ENCODE peak calls at places on chromosomes 4 and X, in six cellular contexts. X is SK-N-SH, B is hepatocyte, O is MM.1S, V is GM23338, D is HCT116. C is an unnamed sample.

GRCh38 chr4:26356067-26356466 is 35.3 kb downstream of the RBPJ start:
- DNase-seq in X (no peak), B (no peak), O (no peak), V (peak), D (no peak), C (no peak)

GRCh38 chr4:26032572-26033320 is 118.7 kb downstream of the SMIM20 start:
- DNase-seq in X (no peak), B (no peak), O (no peak), V (no peak), D (no peak), C (no peak)

GRCh38 chrX:154117566-154117965 is 20.0 kb upstream of the MECP2 start:
- DNase-seq in X (no peak), B (no peak), O (no peak), V (no peak), D (no peak), C (no peak)

GRCh38 chrX:140157611-140158010 is 192.3 kb upstream of the CXorf66 start:
- DNase-seq in X (no peak), B (no peak), O (no peak), V (peak), D (no peak), C (peak)

GRCh38 chrX:14026121-14026520 is 3.6 kb downstream of the GEMIN8 start:
- DNase-seq in X (no peak), B (no peak), O (no peak), V (peak), D (no peak), C (peak)

GRCh38 chr4:182197611-182198010 is 45.6 kb upstream of the TENM3 start:
- DNase-seq in X (no peak), B (no peak), O (no peak), V (no peak), D (no peak), C (no peak)

GRCh38 chr4:3227878-3228675 is 20.9 kb upstream of the MSANTD1 start:
- DNase-seq in X (no peak), B (no peak), O (no peak), V (no peak), D (no peak), C (no peak)

GRCh38 chrX:72079607-72080006 is 52.1 kb downstream of the RTL5 start:
- DNase-seq in X (no peak), B (no peak), O (no peak), V (no peak), D (no peak), C (peak)

GRCh38 chrX:67780694-67781109 is 236.9 kb downstream of the AR start:
- DNase-seq in X (no peak), B (peak), O (peak), V (no peak), D (no peak), C (no peak)

GRCh38 chr4:181418491-181418890 is 824.7 kb upstream of the TENM3 start:
- DNase-seq in X (no peak), B (no peak), O (no peak), V (no peak), D (no peak), C (peak)

GRCh38 chr4:151667025-151667424 is 93.8 kb downstream of the GATB start:
- DNase-seq in X (no peak), B (peak), O (no peak), V (no peak), D (no peak), C (no peak)

GRCh38 chr4:151143162-151143561 is 43.7 kb downstream of the RPS3A start:
- DNase-seq in X (no peak), B (no peak), O (no peak), V (no peak), D (no peak), C (no peak)

GRCh38 chr4:78493731-78494130 is 57.8 kb upstream of the ANXA3 start:
- DNase-seq in X (no peak), B (no peak), O (no peak), V (no peak), D (no peak), C (no peak)

GRCh38 chr4:123356914-123357313 is 39.7 kb upstream of the SPRY1 start:
- DNase-seq in X (no peak), B (no peak), O (no peak), V (no peak), D (no peak), C (no peak)

GRCh38 chrX:1322393-1322792 is 14.2 kb upstream of the IL3RA start:
- DNase-seq in X (no peak), B (no peak), O (no peak), V (no peak), D (no peak), C (no peak)

GRCh38 chr4:37995299-37995821 is 35.2 kb downstream of the PTTG2 start:
- DNase-seq in X (no peak), B (no peak), O (peak), V (no peak), D (no peak), C (no peak)

GRCh38 chr4:74120086-74120485 is 21.1 kb upstream of the CXCL2 start:
- DNase-seq in X (no peak), B (no peak), O (no peak), V (no peak), D (no peak), C (no peak)

GRCh38 chr4:123349401-123350190 is 47.0 kb upstream of the SPRY1 start:
- DNase-seq in X (no peak), B (peak), O (no peak), V (no peak), D (no peak), C (peak)

GRCh38 chrX:149453030-149453429 is 52.1 kb downstream of the IDS start:
- DNase-seq in X (no peak), B (no peak), O (no peak), V (no peak), D (peak), C (no peak)

GRCh38 chrX:38117485-38117884 is 103.2 kb downstream of the SRPX start:
- DNase-seq in X (no peak), B (no peak), O (no peak), V (no peak), D (no peak), C (no peak)

GRCh38 chr4:57074753-57075152 is 35.4 kb downstream of the IGFBP7 start:
- DNase-seq in X (peak), B (no peak), O (no peak), V (no peak), D (no peak), C (no peak)

GRCh38 chr4:26557164-26557563 is 26.7 kb upstream of the TBC1D19 start:
- DNase-seq in X (peak), B (no peak), O (no peak), V (no peak), D (no peak), C (no peak)

GRCh38 chr4:167020410-167020809 is 213.9 kb downstream of the SPOCK3 start:
- DNase-seq in X (no peak), B (peak), O (no peak), V (peak), D (no peak), C (peak)

GRCh38 chr4:77073106-77073858 is 2.5 kb downstream of the CCNI start:
- DNase-seq in X (no peak), B (peak), O (no peak), V (no peak), D (no peak), C (no peak)

GRCh38 chr4:25954293-25954904 is 40.4 kb downstream of the SMIM20 start:
- DNase-seq in X (no peak), B (no peak), O (no peak), V (no peak), D (no peak), C (no peak)

GRCh38 chr4:19924761-19925160 is 326.9 kb upstream of the SLIT2 start:
- DNase-seq in X (peak), B (no peak), O (peak), V (no peak), D (no peak), C (no peak)

GRCh38 chrX:83759872-83760271 is 101.1 kb upstream of the CYLC1 start:
- DNase-seq in X (peak), B (peak), O (peak), V (peak), D (no peak), C (peak)

GRCh38 chr4:169627307-169627706 is 6.9 kb downstream of the CLCN3 start:
- DNase-seq in X (no peak), B (no peak), O (no peak), V (no peak), D (no peak), C (no peak)

GRCh38 chrX:17814557-17814956 is 46.5 kb downstream of the RAI2 start:
- DNase-seq in X (no peak), B (no peak), O (no peak), V (no peak), D (no peak), C (no peak)

GRCh38 chrX:23540532-23540931 is 126.8 kb upstream of the PRDX4 start:
- DNase-seq in X (no peak), B (no peak), O (no peak), V (no peak), D (no peak), C (no peak)

GRCh38 chrX:152923599-152923998 is 25.7 kb downstream of the ZNF185 start:
- DNase-seq in X (no peak), B (no peak), O (no peak), V (no peak), D (no peak), C (no peak)

GRCh38 chr4:147287588-147287890 is 193.4 kb upstream of the EDNRA start:
- DNase-seq in X (no peak), B (no peak), O (no peak), V (no peak), D (no peak), C (no peak)

GRCh38 chr4:139301821-139302611 is at the start of gene NDUFC1:
- DNase-seq in X (peak), B (peak), O (peak), V (peak), D (no peak), C (peak)

GRCh38 chr4:16916719-16917337 is 18.4 kb upstream of the LDB2 start:
- DNase-seq in X (peak), B (peak), O (peak), V (peak), D (peak), C (peak)

GRCh38 chr4:116118216-116118615 is 967.2 kb downstream of the TRAM1L1 start:
- DNase-seq in X (no peak), B (no peak), O (no peak), V (no peak), D (no peak), C (no peak)

GRCh38 chr4:70722199-70722791 is 531 bp downstream of the RUFY3 start:
- DNase-seq in X (peak), B (no peak), O (no peak), V (no peak), D (no peak), C (no peak)

GRCh38 chr4:102867278-102868152 is 1.3 kb upstream of the CISD2 start:
- DNase-seq in X (no peak), B (no peak), O (peak), V (no peak), D (no peak), C (no peak)

DNA sequence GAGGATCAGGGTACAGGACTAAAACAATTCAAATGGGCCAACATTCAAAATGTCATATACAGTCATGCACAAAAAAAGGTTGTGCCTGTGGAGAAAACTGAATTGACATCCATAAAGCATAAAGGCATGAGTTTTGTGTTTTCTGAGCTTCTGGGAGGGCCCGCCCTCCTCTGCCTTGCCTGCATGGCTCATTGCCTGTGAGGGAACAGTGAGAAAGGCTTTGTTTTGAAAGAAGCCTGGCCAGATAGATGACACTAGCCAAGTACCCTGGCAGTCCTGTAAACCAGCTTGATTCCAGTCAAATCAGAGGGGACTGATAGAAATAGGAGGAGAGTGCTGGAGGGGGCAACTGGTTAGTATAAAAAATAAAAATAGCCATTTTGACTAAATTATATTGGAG is 194.3 kb downstream of the KIT start:
- DNase-seq in X (no peak), B (no peak), O (no peak), V (no peak), D (no peak), C (no peak)
- H3K27ac ChIP-seq in X (no peak), B (no peak), O (no peak), V (no peak), D (no peak), C (no peak)

DNA sequence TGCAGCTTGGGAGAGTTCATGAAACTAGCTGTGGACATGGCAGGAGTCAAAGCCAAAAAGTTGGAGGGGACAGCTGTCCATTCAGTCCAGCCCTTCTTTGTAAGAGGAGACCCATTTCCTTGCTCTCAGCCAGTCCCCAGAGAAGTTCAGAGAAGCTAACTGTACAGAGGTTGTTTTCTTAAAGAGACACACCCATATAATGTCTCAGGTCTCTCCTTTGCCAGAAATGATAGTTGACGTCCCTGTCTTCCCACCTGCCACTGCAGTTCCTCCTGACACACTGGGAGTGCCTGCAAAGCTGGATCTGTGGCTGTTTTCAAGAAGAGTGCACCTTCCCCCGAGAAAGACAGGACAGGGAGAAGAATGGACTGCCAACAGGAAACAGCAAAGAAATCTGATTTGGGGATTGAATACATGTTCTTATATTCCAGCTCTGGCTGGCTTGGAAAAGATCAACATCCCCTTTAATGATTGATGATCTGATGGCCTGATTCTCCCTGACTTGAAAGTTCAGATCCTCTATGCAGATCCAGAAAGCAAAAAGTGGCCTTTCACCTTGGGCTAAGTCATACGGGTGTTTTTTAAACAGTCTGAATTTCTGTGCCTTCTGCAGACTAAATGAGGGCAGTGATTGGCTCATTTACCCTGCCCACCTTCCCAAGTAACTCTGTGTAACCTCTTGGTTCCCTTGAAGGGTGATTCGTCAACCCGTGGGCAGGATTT is 87.2 kb downstream of the MAOA start:
- DNase-seq in X (no peak), B (no peak), O (no peak), V (no peak), D (no peak), C (no peak)
- TF ChIP-seq CTCF in X (no peak), B (no peak), O (no peak), V (no peak), D (no peak), C (no peak)

GRCh38 chrX:15601932-15602331 is 1.2 kb upstream of the ACE2 start:
- DNase-seq in X (no peak), B (peak), O (no peak), V (no peak), D (no peak), C (no peak)

GRCh38 chrX:15594371-15594770 is 6.4 kb downstream of the ACE2 start:
- DNase-seq in X (no peak), B (peak), O (no peak), V (no peak), D (no peak), C (no peak)

GRCh38 chrX:15600071-15600470 is 689 bp downstream of the ACE2 start:
- DNase-seq in X (no peak), B (no peak), O (no peak), V (no peak), D (no peak), C (peak)

GRCh38 chrX:15600745-15601144 is at the start of gene ACE2:
- DNase-seq in X (no peak), B (no peak), O (no peak), V (no peak), D (no peak), C (no peak)

GRCh38 chrX:15598031-15598430 is 2.7 kb downstream of the ACE2 start:
- DNase-seq in X (no peak), B (no peak), O (no peak), V (no peak), D (no peak), C (no peak)
- TF ChIP-seq EZH2phosphoT487 in X (no peak), B (no peak), O (no peak), V (no peak), D (no peak), C (no peak)

GRCh38 chr4:185847352-185848078 is 35.5 kb upstream of the SORBS2 start:
- DNase-seq in X (peak), B (peak), O (no peak), V (peak), D (no peak), C (no peak)
- H3K27ac ChIP-seq in X (peak), B (peak), O (no peak), V (peak), D (no peak), C (no peak)

DNA sequence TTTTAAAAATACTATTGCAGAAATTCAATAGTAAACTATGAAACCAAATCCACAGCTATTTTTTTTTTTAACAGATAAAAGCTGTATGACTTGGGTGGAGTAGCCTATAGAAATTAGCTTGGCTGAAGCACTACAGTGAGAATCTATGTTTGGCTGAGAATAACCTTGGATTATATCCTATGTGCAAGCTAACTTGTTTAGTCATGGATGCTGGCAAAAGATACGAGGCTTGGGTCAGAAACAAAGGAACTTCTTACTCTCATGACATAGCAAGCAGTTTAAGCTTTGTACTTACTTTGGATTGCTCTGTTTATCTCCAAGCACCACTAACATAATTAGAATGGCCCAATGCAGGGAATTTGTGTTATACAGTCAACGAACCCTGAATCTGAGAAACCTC is 119.2 kb upstream of the GRID2 start:
- DNase-seq in X (no peak), B (no peak), O (no peak), V (no peak), D (no peak), C (no peak)
- TF ChIP-seq CTCF in X (no peak), B (no peak), O (no peak), V (no peak), D (no peak), C (no peak)

GRCh38 chr4:146004730-146005129 is 66.1 kb upstream of the ZNF827 start:
- DNase-seq in X (no peak), B (no peak), O (no peak), V (no peak), D (no peak), C (no peak)
- TF ChIP-seq EZH2phosphoT487 in X (no peak), B (no peak), O (no peak), V (no peak), D (no peak), C (no peak)

GRCh38 chr4:6184169-6184568 is 16.2 kb downstream of the JAKMIP1 start:
- DNase-seq in X (no peak), B (no peak), O (peak), V (no peak), D (no peak), C (no peak)
- H3K27ac ChIP-seq in X (no peak), B (no peak), O (peak), V (no peak), D (no peak), C (no peak)

GRCh38 chr4:4985844-4986243 is 33.4 kb downstream of the CYTL1 start:
- DNase-seq in X (no peak), B (no peak), O (no peak), V (peak), D (no peak), C (peak)
- TF ChIP-seq CTCF in X (peak), B (peak), O (no peak), V (peak), D (peak), C (peak)

GRCh38 chr4:145881991-145882390 is 56.6 kb downstream of the ZNF827 start:
- DNase-seq in X (no peak), B (peak), O (peak), V (no peak), D (no peak), C (no peak)
- TF ChIP-seq EZH2phosphoT487 in X (no peak), B (no peak), O (no peak), V (no peak), D (no peak), C (no peak)

DNA sequence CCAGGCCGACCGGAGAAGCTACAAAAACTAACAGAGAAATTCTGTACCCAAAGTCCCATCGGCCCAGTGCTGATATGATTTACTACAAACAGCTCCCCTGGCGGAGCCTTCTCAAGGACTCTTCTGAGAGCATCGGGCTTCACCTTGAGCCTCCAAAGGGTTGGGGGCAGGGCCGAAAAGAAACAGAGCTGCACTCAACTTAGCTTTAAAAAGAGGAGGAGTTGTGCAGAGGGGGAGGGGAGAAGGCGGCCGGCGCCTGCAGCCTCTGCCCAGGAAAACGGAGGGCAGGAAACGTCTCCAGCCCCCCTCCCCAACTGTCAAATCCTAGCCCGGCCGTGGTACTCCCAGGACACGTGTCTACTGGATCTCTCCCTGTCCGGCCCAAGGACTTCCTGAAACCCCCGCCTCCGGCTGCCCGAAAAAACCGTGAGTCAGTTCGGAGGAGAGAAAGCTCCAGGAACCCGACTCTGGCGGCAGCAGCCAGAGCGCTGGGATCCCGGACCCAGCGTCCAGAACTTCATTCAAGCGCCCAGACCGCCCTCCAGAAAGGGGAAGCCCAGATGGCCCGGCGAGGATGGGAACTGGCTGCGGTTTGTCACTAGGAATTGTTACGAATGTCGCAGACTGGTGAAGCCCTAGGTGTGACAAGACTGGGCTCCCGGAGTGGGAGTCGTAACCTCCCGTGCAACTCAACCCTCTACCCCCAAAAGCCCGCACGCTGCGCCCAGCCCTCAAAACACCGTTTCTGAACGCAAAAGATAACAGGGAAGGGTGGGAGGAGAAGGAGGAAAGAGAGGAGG is 1.0 kb downstream of the ADAMTS3 start:
- DNase-seq in X (peak), B (peak), O (peak), V (peak), D (no peak), C (peak)
- H3K27ac ChIP-seq in X (peak), B (peak), O (peak), V (no peak), D (no peak), C (no peak)